ENCODE peak calls at places on chromosomes 1 and 21, in five cellular contexts. F, K, R, O and A are unnamed samples.

GRCh38 chr1:201766117-201766863 is 62.7 kb upstream of the IPO9 start:
- DNase-seq in F (no peak), R (peak; percentile 30), K (peak; percentile 86), O (peak; percentile 85), A (no peak)

GRCh38 chr1:180181048-180181447 is 26.4 kb downstream of the QSOX1 start:
- DNase-seq in F (no peak), O (no peak), K (peak; percentile 37), R (no peak), A (no peak)

GRCh38 chr1:172640146-172640545 is 18.8 kb upstream of the FASLG start:
- DNase-seq in K (no peak), F (no peak), R (no peak), O (no peak), A (no peak)

GRCh38 chr1:207958376-207959139 is 47.6 kb upstream of the CD34 start:
- DNase-seq in R (no peak), O (no peak), K (no peak), F (no peak), A (no peak)

GRCh38 chr1:32780628-32781267 is 36.4 kb downstream of the YARS1 start:
- DNase-seq in O (no peak), K (no peak), R (no peak), F (no peak), A (no peak)

GRCh38 chr1:36342426-36343185 is 19.2 kb upstream of the EVA1B start:
- DNase-seq in K (peak; percentile 29), R (no peak), F (peak; percentile 53), O (no peak), A (peak; percentile 47)

GRCh38 chr1:59699227-59699847 is 115.4 kb upstream of the HOOK1 start:
- DNase-seq in F (no peak), R (no peak), O (no peak), K (peak; percentile 25), A (no peak)

GRCh38 chr1:31715097-31715872 is 11.5 kb upstream of the COL16A1 start:
- DNase-seq in F (peak; percentile 21), K (peak; percentile 84), O (peak; percentile 57), R (peak; percentile 95), A (peak; percentile 33)

GRCh38 chr1:222418654-222419053 is 129.2 kb downstream of the HHIPL2 start:
- DNase-seq in F (no peak), O (no peak), R (no peak), K (no peak), A (no peak)

GRCh38 chr1:163035791-163036249 is 33.3 kb upstream of the RGS4 start:
- DNase-seq in F (no peak), O (peak; percentile 65), K (peak; percentile 97), R (no peak), A (no peak)

GRCh38 chr1:149888999-149889289 is 10.4 kb upstream of the BOLA1 start:
- DNase-seq in K (peak; percentile 24), R (no peak), O (no peak), F (no peak), A (no peak)

GRCh38 chr1:22625262-22625925 is 11.0 kb upstream of the C1QA start:
- DNase-seq in R (no peak), K (no peak), O (no peak), F (no peak), A (no peak)

GRCh38 chr1:65459397-65459768 is 38.9 kb downstream of the LEPR start:
- DNase-seq in K (no peak), R (no peak), O (no peak), F (no peak), A (no peak)

GRCh38 chr21:46569071-46569470 is 35.8 kb downstream of the S100B start:
- DNase-seq in F (no peak), O (peak; percentile 16), K (no peak), R (no peak), A (no peak)

GRCh38 chr1:176559474-176560390 is 96.8 kb downstream of the PAPPA2 start:
- DNase-seq in F (no peak), R (no peak), O (peak; percentile 41), K (peak; percentile 9), A (no peak)

GRCh38 chr21:35840197-35840799 is 220.0 kb downstream of the SETD4 start:
- DNase-seq in F (peak; percentile 5), O (peak; percentile 74), R (no peak), K (peak; percentile 79), A (no peak)

GRCh38 chr1:19081218-19081893 is 124.9 kb upstream of the IFFO2 start:
- DNase-seq in O (no peak), R (no peak), F (no peak), K (peak; percentile 51), A (no peak)

GRCh38 chr1:121519042-121519755 is 334.4 kb downstream of the SRGAP2C start:
- DNase-seq in O (no peak), K (no peak), F (peak; percentile 75), R (peak; percentile 41), A (peak; percentile 74)

GRCh38 chr1:40782371-40782956 is 1.1 kb upstream of the KCNQ4 start:
- DNase-seq in F (no peak), R (peak; percentile 42), O (no peak), K (no peak), A (no peak)

GRCh38 chr1:37035014-37035686 is 835 bp upstream of the GRIK3 start:
- DNase-seq in O (no peak), K (no peak), R (no peak), F (no peak), A (no peak)

GRCh38 chr1:191963286-191963685 is 195.0 kb upstream of the RGS18 start:
- DNase-seq in K (peak; percentile 18), F (no peak), O (no peak), R (no peak), A (no peak)

GRCh38 chr1:69700770-69701169 is 133.0 kb downstream of the LRRC7 start:
- DNase-seq in K (peak; percentile 33), R (no peak), O (no peak), F (no peak), A (no peak)

DNA sequence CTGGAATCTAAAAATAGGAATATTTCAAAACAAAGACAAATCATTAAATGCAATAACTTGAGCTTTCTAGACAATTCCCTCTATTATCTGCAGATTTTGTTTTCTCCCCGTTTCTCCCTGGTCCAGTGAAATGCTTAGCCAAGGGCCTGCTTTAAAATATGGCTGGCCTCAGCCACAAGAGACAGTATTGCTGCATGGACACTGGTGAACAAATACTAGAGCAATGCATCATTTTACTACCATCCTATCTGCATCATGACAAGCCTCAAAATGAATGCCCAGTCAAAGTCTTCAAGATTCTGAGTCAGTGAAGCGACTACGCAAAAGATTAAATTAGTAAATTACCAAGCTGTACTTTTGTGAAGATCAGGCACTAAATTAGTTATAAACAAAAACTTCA is 80.5 kb downstream of the ENAH start:
- DNase-seq in F (no peak), K (peak; percentile 48), R (no peak), O (peak; percentile 67), A (no peak)
- TF ChIP-seq CTCF in F (no peak), K (peak; percentile 56), R (peak; percentile 38), O (peak; percentile 55), A (no peak)

GRCh38 chr1:54391450-54392071 is 14.6 kb downstream of the SSBP3 start:
- DNase-seq in O (no peak), K (no peak), F (no peak), R (no peak), A (no peak)
- TF ChIP-seq CTCF in O (no peak), K (no peak), F (no peak), R (no peak), A (no peak)

GRCh38 chr1:88608139-88608943 is 75.7 kb upstream of the PKN2 start:
- DNase-seq in K (peak; percentile 11), R (no peak), F (no peak), O (no peak), A (no peak)
- TF ChIP-seq CTCF in K (peak; percentile 56), R (peak; percentile 45), F (peak; percentile 63), O (peak; percentile 64), A (no peak)

DNA sequence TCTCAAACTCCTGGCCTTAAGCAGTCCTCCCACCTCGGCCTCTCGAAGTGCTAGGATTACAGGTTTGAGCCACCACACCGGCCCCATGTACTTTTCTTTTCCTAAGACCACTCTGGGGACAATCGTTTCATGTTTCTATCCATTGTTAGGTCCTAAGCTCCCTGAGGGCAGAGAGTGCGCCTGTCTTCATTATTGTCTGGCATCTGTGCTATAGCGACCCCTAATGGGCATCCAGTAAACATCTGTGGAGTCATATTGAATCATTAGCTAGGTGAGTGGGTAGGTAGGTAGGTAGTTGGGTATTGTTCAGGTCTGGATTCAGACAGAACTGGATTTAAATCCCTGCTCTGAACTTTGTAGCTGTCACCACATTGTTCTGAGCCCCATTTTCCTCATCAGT is 66.1 kb downstream of the TMEM53 start:
- DNase-seq in O (no peak), K (no peak), F (no peak), R (no peak), A (no peak)
- TF ChIP-seq CTCF in O (peak; percentile 28), K (peak; percentile 42), F (no peak), R (no peak), A (no peak)

GRCh38 chr1:117611894-117612481 is 6.1 kb downstream of the TENT5C start:
- DNase-seq in R (no peak), F (no peak), O (no peak), K (no peak), A (no peak)

GRCh38 chr1:117613969-117614865 is 8.4 kb downstream of the TENT5C start:
- DNase-seq in F (no peak), K (no peak), O (no peak), R (no peak), A (peak; percentile 4)

GRCh38 chr1:117613249-117613968 is 7.6 kb downstream of the TENT5C start:
- DNase-seq in F (no peak), R (no peak), O (peak; percentile 38), K (no peak), A (peak; percentile 0)

GRCh38 chr1:117611121-117611601 is 5.3 kb downstream of the TENT5C start:
- DNase-seq in R (no peak), F (no peak), O (no peak), K (no peak), A (peak; percentile 8)

DNA sequence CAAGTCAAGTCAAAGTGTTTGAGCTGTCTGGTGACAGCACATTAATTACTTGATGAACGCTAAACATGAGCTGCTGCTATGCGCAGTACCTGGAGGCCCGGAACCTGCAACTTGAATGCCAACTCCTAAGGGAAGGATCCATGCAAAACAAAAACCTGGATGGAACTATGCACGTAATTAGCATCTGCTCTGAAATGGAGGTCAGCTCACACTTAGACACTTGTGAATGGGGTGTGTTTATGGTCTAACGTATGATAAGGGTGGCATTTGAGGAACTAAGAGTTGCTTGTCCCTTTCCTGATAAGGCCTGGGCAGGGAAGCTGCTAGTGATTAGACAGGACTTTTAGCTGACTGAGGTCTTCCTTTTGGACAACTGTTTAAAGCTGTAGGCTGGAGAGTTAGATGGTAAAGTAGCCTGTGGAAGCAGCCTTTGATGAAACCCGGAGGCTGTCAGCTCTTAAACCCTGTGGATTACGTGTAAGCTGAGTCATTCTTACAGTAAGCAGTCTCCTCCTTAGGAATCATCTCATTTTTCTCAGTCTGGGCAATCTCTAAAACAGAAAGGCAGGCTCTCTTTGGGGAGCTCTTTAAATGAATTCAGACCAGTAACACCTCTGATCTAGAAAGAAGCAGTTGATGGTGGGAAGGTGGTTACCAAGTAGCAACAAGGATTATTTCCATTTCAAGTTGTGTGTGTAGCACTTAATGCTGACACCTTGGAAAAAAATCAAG is 6.8 kb downstream of the TENT5C start:
- DNase-seq in K (peak; percentile 52), F (no peak), R (no peak), O (peak; percentile 78), A (peak; percentile 15)
- TF ChIP-seq CTCF in K (no peak), F (no peak), R (no peak), O (no peak), A (no peak)

DNA sequence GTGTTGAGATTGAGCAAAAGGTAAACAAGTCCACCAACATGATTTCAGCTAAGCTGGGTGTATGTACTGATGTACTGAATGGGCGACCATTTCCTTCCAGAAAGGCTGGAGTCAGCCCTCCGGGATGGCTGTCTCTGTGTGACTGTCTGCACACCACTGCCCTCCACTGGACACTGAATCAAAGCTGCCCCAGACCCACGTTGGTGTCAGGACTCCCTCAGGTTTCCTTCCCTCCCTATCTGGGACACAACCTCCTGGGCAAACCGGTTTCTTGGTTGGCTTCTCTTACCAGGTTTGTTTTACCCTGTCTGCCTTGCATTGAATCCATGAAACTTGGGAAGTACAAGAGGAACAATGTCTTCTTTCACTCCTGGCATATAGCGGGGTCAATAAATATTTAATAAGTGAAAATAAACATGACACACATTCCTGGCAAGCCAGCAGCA is 5.3 kb upstream of the SRP9 start:
- DNase-seq in K (peak; percentile 81), R (peak; percentile 76), O (peak; percentile 49), F (no peak), A (no peak)
- TF ChIP-seq CTCF in K (peak; percentile 96), R (peak; percentile 93), O (peak; percentile 93), F (no peak), A (no peak)